ENCODE peak calls at places on chromosome 10, in five cellular contexts. One of them, this sample, is unnamed.

GRCh38 chr10:75395955-75396860 is 5.4 kb downstream of the ZNF503 start:
- DNase-seq in astrocyte of the cerebellum: no peak
- DNase-seq in neural progenitor cell: peak
- DNase-seq in colonic mucosa: peak
- DNase-seq in cardiac muscle cell: peak
- DNase-seq in this sample: no peak

GRCh38 chr10:78931333-78932083 is 137.3 kb upstream of the ZMIZ1 start:
- DNase-seq in astrocyte of the cerebellum: peak
- DNase-seq in neural progenitor cell: no peak
- DNase-seq in colonic mucosa: peak
- DNase-seq in cardiac muscle cell: peak
- DNase-seq in this sample: peak

GRCh38 chr10:119496282-119496681 is 46.2 kb downstream of the RGS10 start:
- DNase-seq in astrocyte of the cerebellum: no peak
- DNase-seq in neural progenitor cell: no peak
- DNase-seq in colonic mucosa: no peak
- DNase-seq in cardiac muscle cell: no peak
- DNase-seq in this sample: no peak

GRCh38 chr10:120599202-120599724 is 142.2 kb downstream of the PLPP4 start:
- DNase-seq in astrocyte of the cerebellum: no peak
- DNase-seq in neural progenitor cell: no peak
- DNase-seq in colonic mucosa: no peak
- DNase-seq in cardiac muscle cell: no peak
- DNase-seq in this sample: no peak

GRCh38 chr10:70966848-70967553 is 78.6 kb upstream of the PCBD1 start:
- DNase-seq in astrocyte of the cerebellum: no peak
- DNase-seq in neural progenitor cell: no peak
- DNase-seq in colonic mucosa: no peak
- DNase-seq in cardiac muscle cell: no peak
- DNase-seq in this sample: no peak

GRCh38 chr10:20105931-20106330 is 289.7 kb downstream of the PLXDC2 start:
- DNase-seq in astrocyte of the cerebellum: peak
- DNase-seq in neural progenitor cell: no peak
- DNase-seq in colonic mucosa: no peak
- DNase-seq in cardiac muscle cell: peak
- DNase-seq in this sample: peak

GRCh38 chr10:59954296-59954695 is 47.9 kb upstream of the CCDC6 start:
- DNase-seq in astrocyte of the cerebellum: no peak
- DNase-seq in neural progenitor cell: no peak
- DNase-seq in colonic mucosa: no peak
- DNase-seq in cardiac muscle cell: peak
- DNase-seq in this sample: no peak

GRCh38 chr10:67815571-67816059 is 22.4 kb downstream of the DNAJC12 start:
- DNase-seq in astrocyte of the cerebellum: no peak
- DNase-seq in neural progenitor cell: no peak
- DNase-seq in colonic mucosa: no peak
- DNase-seq in cardiac muscle cell: peak
- DNase-seq in this sample: no peak

GRCh38 chr10:94403034-94403822 is 887 bp downstream of the TBC1D12 start:
- DNase-seq in astrocyte of the cerebellum: peak
- DNase-seq in neural progenitor cell: peak
- DNase-seq in colonic mucosa: peak
- DNase-seq in cardiac muscle cell: peak
- DNase-seq in this sample: peak

GRCh38 chr10:70835895-70836294 is 20.1 kb downstream of the SGPL1 start:
- DNase-seq in astrocyte of the cerebellum: peak
- DNase-seq in neural progenitor cell: no peak
- DNase-seq in colonic mucosa: no peak
- DNase-seq in cardiac muscle cell: peak
- DNase-seq in this sample: peak

GRCh38 chr10:124724279-124725027 is 19.7 kb downstream of the FAM53B start:
- DNase-seq in astrocyte of the cerebellum: no peak
- DNase-seq in neural progenitor cell: no peak
- DNase-seq in colonic mucosa: no peak
- DNase-seq in cardiac muscle cell: no peak
- DNase-seq in this sample: no peak

GRCh38 chr10:92327445-92328433 is 36.8 kb downstream of the MARCHF5 start:
- DNase-seq in astrocyte of the cerebellum: no peak
- DNase-seq in neural progenitor cell: no peak
- DNase-seq in colonic mucosa: peak
- DNase-seq in cardiac muscle cell: no peak
- DNase-seq in this sample: no peak

GRCh38 chr10:60778978-60779668 is 845 bp downstream of the CDK1 start:
- DNase-seq in astrocyte of the cerebellum: no peak
- DNase-seq in neural progenitor cell: no peak
- DNase-seq in colonic mucosa: no peak
- DNase-seq in cardiac muscle cell: no peak
- DNase-seq in this sample: no peak

GRCh38 chr10:17548786-17549185 is 68.4 kb downstream of the HACD1 start:
- DNase-seq in astrocyte of the cerebellum: no peak
- DNase-seq in neural progenitor cell: no peak
- DNase-seq in colonic mucosa: no peak
- DNase-seq in cardiac muscle cell: peak
- DNase-seq in this sample: peak

GRCh38 chr10:121159670-121160069 is 308.5 kb downstream of the WDR11 start:
- DNase-seq in astrocyte of the cerebellum: no peak
- DNase-seq in neural progenitor cell: no peak
- DNase-seq in colonic mucosa: no peak
- DNase-seq in cardiac muscle cell: no peak
- DNase-seq in this sample: no peak

GRCh38 chr10:6089334-6090219 is 743 bp downstream of the RBM17 start:
- DNase-seq in astrocyte of the cerebellum: no peak
- DNase-seq in neural progenitor cell: peak
- DNase-seq in colonic mucosa: peak
- DNase-seq in cardiac muscle cell: no peak
- DNase-seq in this sample: no peak

GRCh38 chr10:60649485-60650271 is 128.6 kb upstream of the CDK1 start:
- DNase-seq in astrocyte of the cerebellum: no peak
- DNase-seq in neural progenitor cell: no peak
- DNase-seq in colonic mucosa: no peak
- DNase-seq in cardiac muscle cell: no peak
- DNase-seq in this sample: no peak

GRCh38 chr10:21885940-21886339 is 117.6 kb downstream of the DNAJC1 start:
- DNase-seq in astrocyte of the cerebellum: no peak
- DNase-seq in neural progenitor cell: no peak
- DNase-seq in colonic mucosa: no peak
- DNase-seq in cardiac muscle cell: no peak
- DNase-seq in this sample: no peak

GRCh38 chr10:122298598-122299301 is 27.7 kb downstream of the BTBD16 start:
- DNase-seq in astrocyte of the cerebellum: peak
- DNase-seq in neural progenitor cell: peak
- DNase-seq in colonic mucosa: peak
- DNase-seq in cardiac muscle cell: peak
- DNase-seq in this sample: no peak

GRCh38 chr10:15027741-15028140 is 16.0 kb upstream of the OLAH start:
- DNase-seq in astrocyte of the cerebellum: no peak
- DNase-seq in neural progenitor cell: no peak
- DNase-seq in colonic mucosa: no peak
- DNase-seq in cardiac muscle cell: peak
- DNase-seq in this sample: no peak

GRCh38 chr10:106789623-106790022 is 374.9 kb downstream of the SORCS1 start:
- DNase-seq in astrocyte of the cerebellum: no peak
- DNase-seq in neural progenitor cell: no peak
- DNase-seq in colonic mucosa: no peak
- DNase-seq in cardiac muscle cell: no peak
- DNase-seq in this sample: no peak

GRCh38 chr10:114303556-114303955 is 64.5 kb downstream of the VWA2 start:
- DNase-seq in astrocyte of the cerebellum: no peak
- DNase-seq in neural progenitor cell: no peak
- DNase-seq in colonic mucosa: no peak
- DNase-seq in cardiac muscle cell: no peak
- DNase-seq in this sample: no peak

GRCh38 chr10:33005322-33006282 is 47.6 kb upstream of the ITGB1 start:
- DNase-seq in astrocyte of the cerebellum: peak
- DNase-seq in neural progenitor cell: peak
- DNase-seq in colonic mucosa: peak
- DNase-seq in cardiac muscle cell: peak
- DNase-seq in this sample: peak

GRCh38 chr10:92222603-92223275 is 68.1 kb downstream of the CPEB3 start:
- DNase-seq in astrocyte of the cerebellum: peak
- DNase-seq in neural progenitor cell: no peak
- DNase-seq in colonic mucosa: no peak
- DNase-seq in cardiac muscle cell: peak
- DNase-seq in this sample: no peak

GRCh38 chr10:48468130-48468790 is 136.6 kb downstream of the ARHGAP22 start:
- DNase-seq in astrocyte of the cerebellum: no peak
- DNase-seq in neural progenitor cell: no peak
- DNase-seq in colonic mucosa: peak
- DNase-seq in cardiac muscle cell: no peak
- DNase-seq in this sample: no peak

GRCh38 chr10:49393757-49394156 is 2.1 kb downstream of the DRGX start:
- DNase-seq in astrocyte of the cerebellum: no peak
- DNase-seq in neural progenitor cell: peak
- DNase-seq in colonic mucosa: no peak
- DNase-seq in cardiac muscle cell: no peak
- DNase-seq in this sample: no peak

GRCh38 chr10:8331896-8332729 is 277.6 kb downstream of the GATA3 start:
- DNase-seq in astrocyte of the cerebellum: peak
- DNase-seq in neural progenitor cell: peak
- DNase-seq in colonic mucosa: peak
- DNase-seq in cardiac muscle cell: peak
- DNase-seq in this sample: no peak
- H3K4me3 ChIP-seq in astrocyte of the cerebellum: peak
- H3K4me3 ChIP-seq in neural progenitor cell: peak
- H3K4me3 ChIP-seq in colonic mucosa: no peak
- H3K4me3 ChIP-seq in cardiac muscle cell: peak
- H3K4me3 ChIP-seq in this sample: peak

GRCh38 chr10:25177754-25178135 is 2.9 kb downstream of the GPR158 start:
- DNase-seq in astrocyte of the cerebellum: no peak
- DNase-seq in neural progenitor cell: no peak
- DNase-seq in colonic mucosa: no peak
- DNase-seq in cardiac muscle cell: peak
- DNase-seq in this sample: no peak
- H3K4me3 ChIP-seq in astrocyte of the cerebellum: no peak
- H3K4me3 ChIP-seq in neural progenitor cell: no peak
- H3K4me3 ChIP-seq in colonic mucosa: no peak
- H3K4me3 ChIP-seq in cardiac muscle cell: no peak
- H3K4me3 ChIP-seq in this sample: no peak

GRCh38 chr10:77637986-77638765 is 568 bp upstream of the KCNMA1 start:
- DNase-seq in astrocyte of the cerebellum: no peak
- DNase-seq in neural progenitor cell: peak
- DNase-seq in colonic mucosa: no peak
- DNase-seq in cardiac muscle cell: peak
- DNase-seq in this sample: no peak

GRCh38 chr10:77635402-77636227 is 2.0 kb downstream of the KCNMA1 start:
- DNase-seq in astrocyte of the cerebellum: no peak
- DNase-seq in neural progenitor cell: peak
- DNase-seq in colonic mucosa: no peak
- DNase-seq in cardiac muscle cell: no peak
- DNase-seq in this sample: no peak

GRCh38 chr10:77637474-77637985 is at the start of gene KCNMA1:
- DNase-seq in astrocyte of the cerebellum: no peak
- DNase-seq in neural progenitor cell: peak
- DNase-seq in colonic mucosa: no peak
- DNase-seq in cardiac muscle cell: no peak
- DNase-seq in this sample: no peak

GRCh38 chr10:77636286-77636966 is 1.2 kb downstream of the KCNMA1 start:
- DNase-seq in astrocyte of the cerebellum: no peak
- DNase-seq in neural progenitor cell: peak
- DNase-seq in colonic mucosa: no peak
- DNase-seq in cardiac muscle cell: no peak
- DNase-seq in this sample: no peak

DNA sequence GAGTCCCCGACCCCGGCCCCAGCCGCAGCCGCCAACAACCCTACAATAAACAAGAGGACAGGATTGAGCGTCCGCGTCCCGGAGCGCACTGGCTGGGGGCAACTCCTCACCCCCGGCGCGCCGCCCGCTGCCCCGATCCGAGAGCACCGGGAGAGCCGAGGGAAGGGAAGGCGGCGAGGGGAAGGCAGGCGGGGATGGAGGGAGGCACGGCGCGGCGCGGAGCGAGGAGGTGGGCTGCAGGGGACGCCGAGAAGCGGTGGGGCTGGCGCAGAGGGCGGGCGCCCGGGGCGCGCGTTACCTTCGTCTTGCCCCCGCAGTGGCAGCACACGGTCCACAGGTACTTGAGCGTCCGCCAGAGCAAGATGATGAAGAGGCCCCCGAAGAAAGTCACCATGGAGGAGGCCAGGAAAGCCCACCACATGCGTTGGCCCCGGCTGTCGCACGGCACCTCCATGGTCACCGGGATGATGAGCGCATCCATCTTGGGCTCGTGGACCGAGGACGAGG is 588 bp downstream of the KCNMA1 start:
- DNase-seq in astrocyte of the cerebellum: no peak
- DNase-seq in neural progenitor cell: peak
- DNase-seq in colonic mucosa: no peak
- DNase-seq in cardiac muscle cell: no peak
- DNase-seq in this sample: no peak
- H3K4me3 ChIP-seq in astrocyte of the cerebellum: peak
- H3K4me3 ChIP-seq in neural progenitor cell: peak
- H3K4me3 ChIP-seq in colonic mucosa: peak
- H3K4me3 ChIP-seq in cardiac muscle cell: peak
- H3K4me3 ChIP-seq in this sample: peak

DNA sequence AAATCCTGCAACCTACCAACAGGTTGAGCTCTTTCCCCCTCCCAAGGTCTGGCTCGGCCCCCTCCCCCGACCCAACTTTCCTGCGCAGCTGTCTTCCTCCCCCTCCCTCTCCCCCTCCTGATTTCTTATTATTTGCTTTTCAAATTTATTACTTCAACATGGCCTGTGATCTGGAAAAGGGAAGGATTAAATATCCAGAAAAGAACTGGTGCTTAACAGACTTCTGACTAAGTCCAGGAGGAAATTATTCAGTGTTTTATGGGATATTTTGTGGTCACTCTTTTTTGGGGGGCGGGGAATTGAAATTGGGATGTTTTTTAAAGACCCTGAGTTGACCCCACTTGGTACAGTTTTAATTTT is 2.5 kb downstream of the ARID5B start:
- DNase-seq in astrocyte of the cerebellum: no peak
- DNase-seq in neural progenitor cell: no peak
- DNase-seq in colonic mucosa: no peak
- DNase-seq in cardiac muscle cell: no peak
- DNase-seq in this sample: no peak
- H3K4me3 ChIP-seq in astrocyte of the cerebellum: peak
- H3K4me3 ChIP-seq in neural progenitor cell: peak
- H3K4me3 ChIP-seq in colonic mucosa: peak
- H3K4me3 ChIP-seq in cardiac muscle cell: peak
- H3K4me3 ChIP-seq in this sample: peak

GRCh38 chr10:10914129-10914528 is 103.5 kb upstream of the CELF2 start:
- DNase-seq in astrocyte of the cerebellum: no peak
- DNase-seq in neural progenitor cell: no peak
- DNase-seq in colonic mucosa: no peak
- DNase-seq in cardiac muscle cell: peak
- DNase-seq in this sample: no peak

GRCh38 chr10:10910634-10911033 is 107.0 kb upstream of the CELF2 start:
- DNase-seq in astrocyte of the cerebellum: no peak
- DNase-seq in neural progenitor cell: no peak
- DNase-seq in colonic mucosa: no peak
- DNase-seq in cardiac muscle cell: no peak
- DNase-seq in this sample: no peak

GRCh38 chr10:10911035-10911434 is 106.6 kb upstream of the CELF2 start:
- DNase-seq in astrocyte of the cerebellum: no peak
- DNase-seq in neural progenitor cell: no peak
- DNase-seq in colonic mucosa: no peak
- DNase-seq in cardiac muscle cell: no peak
- DNase-seq in this sample: no peak

GRCh38 chr10:10915215-10915614 is 102.5 kb upstream of the CELF2 start:
- DNase-seq in astrocyte of the cerebellum: no peak
- DNase-seq in neural progenitor cell: no peak
- DNase-seq in colonic mucosa: no peak
- DNase-seq in cardiac muscle cell: no peak
- DNase-seq in this sample: no peak

GRCh38 chr10:10911471-10911921 is 106.2 kb upstream of the CELF2 start:
- DNase-seq in astrocyte of the cerebellum: peak
- DNase-seq in neural progenitor cell: peak
- DNase-seq in colonic mucosa: peak
- DNase-seq in cardiac muscle cell: peak
- DNase-seq in this sample: peak
- H3K4me3 ChIP-seq in astrocyte of the cerebellum: peak
- H3K4me3 ChIP-seq in neural progenitor cell: no peak
- H3K4me3 ChIP-seq in colonic mucosa: no peak
- H3K4me3 ChIP-seq in cardiac muscle cell: no peak
- H3K4me3 ChIP-seq in this sample: peak

This sample was measured in skeletal muscle cell.